ENCODE peak calls at places on chromosome 1, in six cellular contexts. C, W, K, Z, F and T are unnamed samples.

GRCh38 chr1:61237659-61238370 is 155.5 kb downstream of the NFIA start:
- DNase-seq in F (no peak), Z (no peak), K (no peak), C (no peak), W (no peak), T (no peak)

GRCh38 chr1:174051956-174052355 is 29.8 kb upstream of the RC3H1 start:
- DNase-seq in C (no peak), F (no peak), K (peak), Z (peak), W (no peak), T (no peak)

GRCh38 chr1:62401034-62401433 is 35.8 kb upstream of the USP1 start:
- DNase-seq in K (no peak), W (no peak), Z (no peak), F (no peak), C (no peak), T (no peak)

GRCh38 chr1:178649582-178650350 is 75.3 kb upstream of the RALGPS2 start:
- DNase-seq in C (no peak), K (no peak), Z (no peak), F (no peak), W (no peak), T (no peak)

GRCh38 chr1:231395996-231396385 is 26.1 kb downstream of the EGLN1 start:
- DNase-seq in F (no peak), Z (no peak), K (no peak), C (no peak), W (no peak), T (no peak)

GRCh38 chr1:183030053-183030452 is 6.8 kb downstream of the LAMC1 start:
- DNase-seq in W (no peak), C (no peak), K (no peak), Z (no peak), F (no peak), T (no peak)

GRCh38 chr1:204349602-204350001 is 10.1 kb downstream of the PLEKHA6 start:
- DNase-seq in W (no peak), C (no peak), K (no peak), Z (no peak), F (no peak), T (no peak)

GRCh38 chr1:84851839-84852238 is 41.2 kb downstream of the LPAR3 start:
- DNase-seq in C (no peak), W (no peak), K (peak), Z (no peak), F (no peak), T (no peak)

GRCh38 chr1:27554777-27555699 is 48.9 kb downstream of the AHDC1 start:
- DNase-seq in F (no peak), C (no peak), W (no peak), K (no peak), Z (no peak), T (no peak)

GRCh38 chr1:8671313-8671917 is 146.0 kb downstream of the RERE start:
- DNase-seq in Z (no peak), F (no peak), W (no peak), K (peak), C (no peak), T (no peak)

GRCh38 chr1:40056519-40057309 is 16.2 kb downstream of the CAP1 start:
- DNase-seq in C (no peak), Z (no peak), K (no peak), W (no peak), F (no peak), T (no peak)

GRCh38 chr1:233268389-233269022 is 27.0 kb downstream of the PCNX2 start:
- DNase-seq in Z (no peak), F (peak), C (no peak), K (no peak), W (no peak), T (no peak)

GRCh38 chr1:23196627-23197328 is 20.5 kb downstream of the HTR1D start:
- DNase-seq in F (no peak), Z (no peak), W (no peak), K (peak), C (no peak), T (no peak)

GRCh38 chr1:22728751-22729399 is 18.2 kb downstream of the EPHB2 start:
- DNase-seq in F (no peak), Z (no peak), W (no peak), C (no peak), K (no peak), T (no peak)

GRCh38 chr1:226967665-226968064 is 27.6 kb downstream of the COQ8A start:
- DNase-seq in K (no peak), C (no peak), W (no peak), Z (peak), F (no peak), T (no peak)

GRCh38 chr1:30196872-30197615 is 526.3 kb downstream of the MATN1 start:
- DNase-seq in C (no peak), W (no peak), K (no peak), F (no peak), Z (no peak), T (no peak)

GRCh38 chr1:184929711-184930202 is 44.6 kb downstream of the NIBAN1 start:
- DNase-seq in C (no peak), F (no peak), Z (no peak), W (no peak), K (no peak), T (no peak)